ENCODE peak calls at places on chromosomes 16 and 17, in four cellular contexts. S is NT2/D1, G is stomach, O is adrenal gland. D is an unnamed sample.

GRCh38 chr17:83024205-83024971 is 55.0 kb upstream of the METRNL start:
- DNase-seq in S (no peak), O (no peak), G (no peak), D (no peak)

GRCh38 chr17:79608729-79609039 is 2.2 kb downstream of the RBFOX3 start:
- DNase-seq in S (no peak), O (no peak), G (no peak), D (no peak)

GRCh38 chr17:75288784-75289121 is 480 bp downstream of the SLC25A19 start:
- DNase-seq in S (no peak), G (peak; percentile 46), O (no peak), D (peak; percentile 75)

GRCh38 chr17:81112461-81112860 is 52.8 kb upstream of the PVALEF start:
- DNase-seq in S (no peak), O (no peak), G (no peak), D (no peak)

GRCh38 chr17:58329035-58329807 is 626 bp upstream of the TSPOAP1 start:
- DNase-seq in S (no peak), O (no peak), G (peak; percentile 37), D (no peak)

GRCh38 chr17:79568661-79569060 is 42.2 kb downstream of the RBFOX3 start:
- DNase-seq in S (no peak), G (no peak), O (no peak), D (no peak)

GRCh38 chr17:75691371-75692290 is 24.5 kb downstream of the SAP30BP start:
- DNase-seq in S (no peak), O (no peak), G (no peak), D (no peak)

GRCh38 chr17:46742539-46743270 is 75.8 kb downstream of the WNT3 start:
- DNase-seq in O (no peak), G (no peak), S (no peak), D (no peak)

GRCh38 chr17:54945671-54946070 is 22.8 kb downstream of the COX11 start:
- DNase-seq in S (no peak), O (no peak), G (no peak), D (no peak)

GRCh38 chr16:57265850-57266530 is 18.5 kb downstream of the PLLP start:
- DNase-seq in S (no peak), G (peak; percentile 93), O (no peak), D (peak; percentile 90)

GRCh38 chr17:61833536-61834203 is 29.7 kb downstream of the BRIP1 start:
- DNase-seq in G (no peak), O (no peak), S (peak; percentile 9), D (no peak)

GRCh38 chr17:9520649-9521435 is 54.8 kb downstream of the STX8 start:
- DNase-seq in S (no peak), O (no peak), G (no peak), D (no peak)

GRCh38 chr17:17742133-17742621 is 60.9 kb downstream of the RAI1 start:
- DNase-seq in O (no peak), S (no peak), G (no peak), D (no peak)

GRCh38 chr16:54284319-54284930 is 2.2 kb downstream of the IRX3 start:
- DNase-seq in S (no peak), O (peak; percentile 15), G (peak; percentile 58), D (no peak)

GRCh38 chr16:27769561-27770222 is 219.7 kb downstream of the KATNIP start:
- DNase-seq in S (peak; percentile 30), G (no peak), O (no peak), D (no peak)

GRCh38 chr17:75592364-75593020 is 4.9 kb downstream of the MYO15B start:
- DNase-seq in O (no peak), S (no peak), G (no peak), D (no peak)

GRCh38 chr16:89841275-89841674 is 13.0 kb downstream of the SPIRE2 start:
- DNase-seq in G (no peak), S (no peak), O (no peak), D (no peak)

GRCh38 chr17:76725580-76726230 is 701 bp downstream of the JMJD6 start:
- DNase-seq in G (peak; percentile 73), S (no peak), O (peak; percentile 90), D (peak; percentile 86)

GRCh38 chr17:50132104-50132794 is 2.3 kb upstream of the SAMD14 start:
- DNase-seq in G (no peak), O (no peak), S (no peak), D (no peak)

GRCh38 chr16:89197033-89197632 is 3.2 kb downstream of the SLC22A31 start:
- DNase-seq in O (no peak), S (no peak), G (no peak), D (no peak)

GRCh38 chr16:56600398-56600999 is 7.9 kb upstream of the MT2A start:
- DNase-seq in O (no peak), S (no peak), G (peak; percentile 44), D (no peak)

GRCh38 chr17:19672009-19672837 is 23.7 kb downstream of the ALDH3A2 start:
- DNase-seq in G (peak; percentile 62), O (peak; percentile 81), S (no peak), D (peak; percentile 62)

GRCh38 chr17:35257080-35257701 is 14.3 kb downstream of the SLFN5 start:
- DNase-seq in S (no peak), O (peak; percentile 65), G (peak; percentile 89), D (peak; percentile 74)

GRCh38 chr16:51337662-51338061 is 186.6 kb upstream of the SALL1 start:
- DNase-seq in S (peak; percentile 35), O (no peak), G (no peak), D (no peak)

GRCh38 chr16:20681821-20682736 is 15.4 kb downstream of the ACSM1 start:
- DNase-seq in S (peak; percentile 67), G (no peak), O (no peak), D (no peak)

GRCh38 chr16:15807603-15808009 is 49.2 kb downstream of the MYH11 start:
- DNase-seq in O (no peak), G (no peak), S (no peak), D (no peak)

GRCh38 chr17:16617481-16618060 is 36.1 kb downstream of the ZNF624 start:
- DNase-seq in S (no peak), O (no peak), G (no peak), D (no peak)

GRCh38 chr17:16623282-16623681 is 30.4 kb downstream of the ZNF624 start:
- DNase-seq in S (no peak), O (no peak), G (no peak), D (no peak)
- H3K9me3 ChIP-seq in S (peaks cover 91% of the 10 kb centered on the region), O (peaks cover 52% of the 10 kb centered on the region), G (peaks cover 50% of the 10 kb centered on the region), D (peaks cover 19% of the 10 kb centered on the region)

GRCh38 chr16:3223913-3224515 is 10.9 kb downstream of the ZNF200 start:
- DNase-seq in G (no peak), O (no peak), S (no peak), D (no peak)
- H3K9me3 ChIP-seq in G (peaks cover 75% of the 10 kb centered on the region), O (peaks cover 42% of the 10 kb centered on the region), S (peaks cover 83% of the 10 kb centered on the region), D (peaks cover 20% of the 10 kb centered on the region)

GRCh38 chr16:86846136-86846535 is 267.8 kb downstream of the FOXL1 start:
- DNase-seq in O (no peak), G (no peak), S (no peak), D (no peak)
- H3K9me3 ChIP-seq in O (no peaks in the 10 kb centered on the region), G (no peaks in the 10 kb centered on the region), S (no peaks in the 10 kb centered on the region), D (no peaks in the 10 kb centered on the region)

GRCh38 chr16:35170610-35171009 is 1711.2 kb downstream of the TP53TG3F start:
- DNase-seq in O (no peak), G (no peak), S (no peak), D (no peak)

GRCh38 chr16:35176449-35176848 is 1717.0 kb downstream of the TP53TG3F start:
- DNase-seq in S (no peak), G (no peak), O (no peak), D (no peak)

GRCh38 chr16:35174006-35174405 is 1714.6 kb downstream of the TP53TG3F start:
- DNase-seq in O (no peak), G (no peak), S (no peak), D (no peak)

GRCh38 chr16:35171106-35171505 is 1711.7 kb downstream of the TP53TG3F start:
- DNase-seq in G (no peak), O (no peak), S (no peak), D (no peak)

DNA sequence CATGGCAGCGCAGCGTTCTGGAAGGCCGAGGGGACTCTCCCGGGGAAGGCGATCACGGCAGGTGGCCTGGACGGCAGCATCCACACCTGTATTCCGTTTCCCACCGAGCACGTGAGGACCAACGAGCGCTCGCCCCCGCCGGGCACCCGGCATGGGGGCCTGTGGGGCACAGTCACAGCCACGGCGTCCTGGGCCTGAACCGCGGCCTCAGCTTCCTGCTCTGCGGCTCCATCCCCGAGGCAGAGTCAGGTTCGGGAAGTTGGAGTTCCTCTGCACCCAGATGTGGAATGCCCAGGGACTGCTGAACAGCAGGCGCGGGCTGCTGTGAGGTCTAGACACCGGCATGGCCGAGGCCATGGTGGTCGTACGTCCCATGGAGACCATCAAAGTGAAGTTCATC is 1713.9 kb downstream of the TP53TG3F start:
- DNase-seq in O (no peak), S (no peak), G (no peak), D (no peak)
- H3K9me3 ChIP-seq in O (no peaks in the 10 kb centered on the region), S (no peaks in the 10 kb centered on the region), G (peaks cover 39% of the 10 kb centered on the region), D (no peaks in the 10 kb centered on the region)

DNA sequence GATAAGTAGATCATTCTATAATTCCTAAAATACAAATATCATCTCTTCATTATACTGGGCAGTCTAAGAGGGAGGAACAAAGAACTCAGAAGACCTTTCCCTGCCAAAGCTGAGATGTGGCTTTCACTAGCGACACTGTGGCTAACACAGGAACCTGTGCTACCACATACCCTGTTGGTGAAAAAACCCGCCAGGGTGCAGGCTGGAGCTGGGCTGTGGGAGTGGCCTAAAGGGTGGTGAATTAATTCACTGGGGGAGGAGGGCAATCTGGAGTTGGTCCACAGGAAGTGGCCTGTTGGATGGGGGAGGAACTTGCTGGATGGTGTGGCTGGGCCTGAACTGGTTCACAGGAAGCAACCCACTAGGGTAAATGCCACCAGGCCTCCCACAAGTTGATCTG is 7.4 kb downstream of the ZNF594 start:
- DNase-seq in S (no peak), G (no peak), O (no peak), D (no peak)
- H3K9me3 ChIP-seq in S (peaks cover 100% of the 10 kb centered on the region), G (peaks cover 85% of the 10 kb centered on the region), O (peaks cover 99% of the 10 kb centered on the region), D (peaks cover 37% of the 10 kb centered on the region)

GRCh38 chr17:65099941-65100315 is 37.2 kb upstream of the RGS9 start:
- DNase-seq in O (no peak), S (no peak), G (peak; percentile 45), D (peak; percentile 48)

GRCh38 chr17:65102235-65102634 is 34.9 kb upstream of the RGS9 start:
- DNase-seq in S (no peak), G (no peak), O (no peak), D (no peak)

GRCh38 chr17:65102788-65103187 is 34.4 kb upstream of the RGS9 start:
- DNase-seq in G (no peak), S (no peak), O (no peak), D (no peak)

GRCh38 chr17:65100316-65101140 is 36.6 kb upstream of the RGS9 start:
- DNase-seq in G (peak; percentile 91), S (peak; percentile 43), O (peak; percentile 90), D (peak; percentile 91)

GRCh38 chr17:65101371-65101770 is 35.8 kb upstream of the RGS9 start:
- DNase-seq in S (no peak), O (no peak), G (no peak), D (no peak)
- H3K9me3 ChIP-seq in S (no peaks in the 10 kb centered on the region), O (no peaks in the 10 kb centered on the region), G (no peaks in the 10 kb centered on the region), D (no peaks in the 10 kb centered on the region)

GRCh38 chr16:71448274-71448866 is 6.5 kb upstream of the TLE7 start:
- DNase-seq in O (no peak), S (no peak), G (no peak), D (no peak)
- H3K9me3 ChIP-seq in O (peaks cover 60% of the 10 kb centered on the region), S (peaks cover 76% of the 10 kb centered on the region), G (peaks cover 86% of the 10 kb centered on the region), D (peaks cover 22% of the 10 kb centered on the region)